ENCODE peak calls at places on chromosomes 11 and 22, in seven cellular contexts. F is NCI-H345, A is renal cortical epithelial cell, R is 8988T, Q is RPMI8226, T is fibroblast of the aortic adventitia, Y is HAP-1. L is an unnamed sample.

GRCh38 chr22:22061085-22062077 is 78.8 kb upstream of the TOP3B start:
- DNase-seq in F (no peak), A (no peak), R (no peak), Q (no peak), T (peak; percentile 85), Y (peak; percentile 54), L (peak; percentile 6)

GRCh38 chr22:37163618-37164534 is 14.2 kb upstream of the IL2RB start:
- DNase-seq in F (no peak), A (no peak), R (no peak), Q (no peak), T (no peak), Y (no peak), L (no peak)

GRCh38 chr11:122727101-122727929 is 71.8 kb downstream of the UBASH3B start:
- DNase-seq in F (no peak), A (no peak), R (no peak), Q (peak; percentile 81), T (no peak), Y (no peak), L (no peak)

GRCh38 chr11:76173663-76174062 is 32.6 kb downstream of the WNT11 start:
- DNase-seq in F (no peak), A (peak; percentile 5), R (no peak), Q (no peak), T (no peak), Y (no peak), L (no peak)

GRCh38 chr11:111938687-111939160 is 1.6 kb downstream of the DIXDC1 start:
- DNase-seq in F (no peak), A (no peak), R (no peak), Q (peak; percentile 53), T (peak; percentile 37), Y (no peak), L (peak; percentile 5)

GRCh38 chr11:92841719-92842118 is 127.7 kb upstream of the MTNR1B start:
- DNase-seq in F (no peak), A (no peak), R (no peak), Q (no peak), T (no peak), Y (no peak), L (no peak)

GRCh38 chr11:102197759-102198158 is 87.5 kb downstream of the YAP1 start:
- DNase-seq in F (no peak), A (no peak), R (no peak), Q (no peak), T (no peak), Y (peak; percentile 37), L (no peak)

GRCh38 chr22:20128902-20129746 is 2.5 kb upstream of the ZDHHC8 start:
- DNase-seq in F (no peak), A (no peak), R (no peak), Q (peak; percentile 18), T (peak; percentile 16), Y (peak; percentile 71), L (no peak)

GRCh38 chr22:35380013-35380412 is 883 bp upstream of the HMOX1 start:
- DNase-seq in F (no peak), A (peak; percentile 78), R (no peak), Q (no peak), T (peak; percentile 25), Y (no peak), L (no peak)

GRCh38 chr11:75319035-75319877 is 32.2 kb downstream of the ARRB1 start:
- DNase-seq in F (no peak), A (peak; percentile 40), R (no peak), Q (no peak), T (peak; percentile 45), Y (no peak), L (no peak)

GRCh38 chr11:44316388-44317240 is 6.7 kb upstream of the ALX4 start:
- DNase-seq in F (peak; percentile 73), A (no peak), R (no peak), Q (peak; percentile 29), T (no peak), Y (no peak), L (peak; percentile 71)

GRCh38 chr11:99368579-99368978 is 347.8 kb downstream of the CNTN5 start:
- DNase-seq in F (no peak), A (peak; percentile 36), R (no peak), Q (no peak), T (no peak), Y (no peak), L (peak; percentile 51)

GRCh38 chr11:92455221-92455790 is 230.7 kb downstream of the FAT3 start:
- DNase-seq in F (no peak), A (no peak), R (no peak), Q (no peak), T (no peak), Y (no peak), L (no peak)

GRCh38 chr11:8642226-8642625 is 40.2 kb downstream of the TRIM66 start:
- DNase-seq in F (no peak), A (no peak), R (no peak), Q (no peak), T (no peak), Y (no peak), L (peak; percentile 10)

GRCh38 chr11:63599211-63600122 is 14.8 kb downstream of the PLAAT3 start:
- DNase-seq in F (no peak), A (peak; percentile 84), R (peak; percentile 90), Q (no peak), T (peak; percentile 67), Y (no peak), L (no peak)

GRCh38 chr11:74452366-74452765 is 15.0 kb downstream of the KCNE3 start:
- DNase-seq in F (no peak), A (no peak), R (no peak), Q (no peak), T (no peak), Y (no peak), L (no peak)

GRCh38 chr11:32527776-32528175 is 55.9 kb upstream of the EIF3M start:
- DNase-seq in F (no peak), A (no peak), R (no peak), Q (no peak), T (no peak), Y (no peak), L (no peak)

GRCh38 chr22:25161017-25161915 is 38.4 kb upstream of the CRYBB3 start:
- DNase-seq in F (no peak), A (no peak), R (no peak), Q (no peak), T (no peak), Y (no peak), L (no peak)

GRCh38 chr22:26953380-26953807 is 296.0 kb downstream of the MIAT start:
- DNase-seq in F (no peak), A (no peak), R (no peak), Q (no peak), T (no peak), Y (no peak), L (no peak)

GRCh38 chr22:40276877-40277823 is 69.2 kb upstream of the ADSL start:
- DNase-seq in F (no peak), A (no peak), R (no peak), Q (no peak), T (peak; percentile 71), Y (no peak), L (no peak)

GRCh38 chr22:43412808-43413785 is 1.3 kb downstream of the MPPED1 start:
- DNase-seq in F (peak; percentile 45), A (no peak), R (no peak), Q (no peak), T (no peak), Y (no peak), L (peak; percentile 75)